ENCODE peak calls at places on chromosome 6, in eight cellular contexts. H is ELF-1, O is endothelial cell, D is NCI-H1092, A is cardiac fibroblast, Q is GM03348, N is fibroblast of pulmonary artery, L is choroid plexus epithelial cell. Y is an unnamed sample.

GRCh38 chr6:136347847-136348246 is 58.2 kb upstream of the BCLAF1 start:
- DNase-seq in H (no peak), O (no peak), D (no peak), A (peak), Q (no peak), N (no peak), L (no peak), Y (peak)

GRCh38 chr6:80028591-80028990 is 24.1 kb downstream of the TTK start:
- DNase-seq in H (no peak), O (no peak), D (no peak), A (no peak), Q (no peak), N (no peak), L (no peak), Y (no peak)

GRCh38 chr6:136483906-136484305 is 66.3 kb downstream of the MAP7 start:
- DNase-seq in H (no peak), O (no peak), D (no peak), A (no peak), Q (no peak), N (no peak), L (no peak), Y (no peak)

GRCh38 chr6:3442444-3443220 is 14.2 kb downstream of the SLC22A23 start:
- DNase-seq in H (no peak), O (no peak), D (no peak), A (peak), Q (peak), N (peak), L (peak), Y (peak)

GRCh38 chr6:105798057-105798456 is 288.1 kb upstream of the PRDM1 start:
- DNase-seq in H (no peak), O (no peak), D (no peak), A (peak), Q (peak), N (peak), L (peak), Y (peak)

GRCh38 chr6:96899019-96899418 is 1.3 kb upstream of the NDUFAF4 start:
- DNase-seq in H (no peak), O (peak), D (peak), A (peak), Q (peak), N (peak), L (peak), Y (peak)

GRCh38 chr6:168150551-168151444 is 71.8 kb upstream of the FRMD1 start:
- DNase-seq in H (peak), O (peak), D (peak), A (no peak), Q (no peak), N (no peak), L (no peak), Y (peak)

GRCh38 chr6:636488-636887 is 20.4 kb downstream of the HUS1B start:
- DNase-seq in H (no peak), O (no peak), D (no peak), A (no peak), Q (no peak), N (no peak), L (no peak), Y (no peak)

GRCh38 chr6:15491255-15491985 is 171.4 kb downstream of the DTNBP1 start:
- DNase-seq in H (peak), O (peak), D (peak), A (peak), Q (peak), N (peak), L (peak), Y (peak)

GRCh38 chr6:3749390-3749978 is 2.0 kb downstream of the PXDC1 start:
- DNase-seq in H (peak), O (no peak), D (no peak), A (no peak), Q (no peak), N (no peak), L (no peak), Y (no peak)

GRCh38 chr6:52012582-52012981 is 74.8 kb downstream of the PKHD1 start:
- DNase-seq in H (no peak), O (no peak), D (no peak), A (no peak), Q (no peak), N (no peak), L (no peak), Y (no peak)

Y was measured in fibroblast of the aortic adventitia.